ENCODE peak calls at places on chromosomes 16 and 17, in nine cellular contexts. G is mucosa of descending colon, O is mesothelial cell of epicardium, E is HFFc6, W is HL-60, B is neural progenitor cell, T is neural crest cell, K is stomach, U is uterus. V is an unnamed sample.

GRCh38 chr17:57481901-57482300 is 225.6 kb downstream of the MSI2 start:
- DNase-seq in G (no peak), O (no peak), E (peak), W (no peak), B (no peak), T (no peak), K (no peak), U (peak), V (peak)

GRCh38 chr17:7020894-7021664 is 1.8 kb upstream of the BCL6B start:
- DNase-seq in G (peak), O (no peak), E (no peak), W (no peak), B (no peak), T (no peak), K (no peak), U (no peak), V (no peak)

GRCh38 chr16:46817961-46818360 is 13.0 kb downstream of the C16orf87 start:
- DNase-seq in G (no peak), O (no peak), E (peak), W (no peak), B (no peak), T (no peak), K (no peak), U (no peak), V (peak)

GRCh38 chr16:79127768-79128167 is 472.8 kb downstream of the MAF start:
- DNase-seq in G (no peak), O (no peak), E (no peak), W (peak), B (no peak), T (no peak), K (no peak), U (no peak), V (no peak)

GRCh38 chr17:6666077-6666521 is 14.5 kb downstream of the C17orf100 start:
- DNase-seq in G (peak), O (peak), E (peak), W (peak), B (peak), T (peak), K (peak), U (peak), V (peak)

GRCh38 chr17:46885415-46885814 is 34.0 kb downstream of the WNT9B start:
- DNase-seq in G (no peak), O (no peak), E (no peak), W (no peak), B (no peak), T (no peak), K (no peak), U (no peak), V (no peak)

GRCh38 chr17:68676856-68677255 is 75.7 kb upstream of the FAM20A start:
- DNase-seq in G (no peak), O (no peak), E (no peak), W (no peak), B (no peak), T (no peak), K (no peak), U (no peak), V (no peak)

GRCh38 chr16:87332150-87332549 is 15.0 kb upstream of the C16orf95 start:
- DNase-seq in G (no peak), O (no peak), E (peak), W (no peak), B (no peak), T (no peak), K (no peak), U (no peak), V (peak)

GRCh38 chr16:19831678-19832077 is 53.0 kb downstream of the GPRC5B start:
- DNase-seq in G (no peak), O (no peak), E (peak), W (no peak), B (no peak), T (no peak), K (no peak), U (no peak), V (peak)

GRCh38 chr17:28204751-28205150 is 114.2 kb upstream of the TMEM97 start:
- DNase-seq in G (no peak), O (no peak), E (peak), W (no peak), B (no peak), T (no peak), K (no peak), U (no peak), V (no peak)

GRCh38 chr17:61568219-61569072 is 22.6 kb downstream of the NACA2 start:
- DNase-seq in G (no peak), O (no peak), E (no peak), W (no peak), B (no peak), T (no peak), K (no peak), U (no peak), V (no peak)

GRCh38 chr16:86563489-86564345 is 2.9 kb upstream of the FOXC2 start:
- DNase-seq in G (peak), O (peak), E (peak), W (peak), B (peak), T (peak), K (peak), U (peak), V (peak)

GRCh38 chr16:48110982-48111381 is 44.8 kb downstream of the ABCC12 start:
- DNase-seq in G (no peak), O (no peak), E (no peak), W (no peak), B (no peak), T (no peak), K (no peak), U (no peak), V (no peak)
- TF ChIP-seq CTCF in G (no peak), O (no peak), E (no peak), W (no peak), B (no peak), T (no peak), K (no peak), U (no peak), V (no peak)

GRCh38 chr17:2336215-2337151 is at the start of gene TSR1:
- DNase-seq in G (peak), O (peak), E (peak), W (peak), B (peak), T (peak), K (peak), U (peak), V (peak)
- TF ChIP-seq CTCF in G (no peak), O (no peak), E (peak), W (no peak), B (peak), T (no peak), K (no peak), U (peak), V (peak)

GRCh38 chr16:8867483-8868271 is 1.1 kb downstream of the CARHSP1 start:
- DNase-seq in G (peak), O (peak), E (no peak), W (peak), B (peak), T (no peak), K (peak), U (no peak), V (no peak)

GRCh38 chr16:8866884-8867482 is 1.8 kb downstream of the CARHSP1 start:
- DNase-seq in G (no peak), O (peak), E (no peak), W (no peak), B (peak), T (no peak), K (no peak), U (no peak), V (no peak)

GRCh38 chr16:8872071-8872470 is 3.3 kb upstream of the CARHSP1 start:
- DNase-seq in G (no peak), O (no peak), E (no peak), W (no peak), B (no peak), T (no peak), K (no peak), U (no peak), V (no peak)

GRCh38 chr16:8868272-8869211 is at the start of gene CARHSP1:
- DNase-seq in G (peak), O (peak), E (peak), W (peak), B (peak), T (peak), K (peak), U (peak), V (peak)

GRCh38 chr16:8869212-8869987 is 594 bp upstream of the CARHSP1 start:
- DNase-seq in G (no peak), O (no peak), E (no peak), W (no peak), B (peak), T (no peak), K (no peak), U (no peak), V (no peak)
- TF ChIP-seq CTCF in G (no peak), O (no peak), E (peak), W (no peak), B (no peak), T (no peak), K (no peak), U (no peak), V (no peak)

DNA sequence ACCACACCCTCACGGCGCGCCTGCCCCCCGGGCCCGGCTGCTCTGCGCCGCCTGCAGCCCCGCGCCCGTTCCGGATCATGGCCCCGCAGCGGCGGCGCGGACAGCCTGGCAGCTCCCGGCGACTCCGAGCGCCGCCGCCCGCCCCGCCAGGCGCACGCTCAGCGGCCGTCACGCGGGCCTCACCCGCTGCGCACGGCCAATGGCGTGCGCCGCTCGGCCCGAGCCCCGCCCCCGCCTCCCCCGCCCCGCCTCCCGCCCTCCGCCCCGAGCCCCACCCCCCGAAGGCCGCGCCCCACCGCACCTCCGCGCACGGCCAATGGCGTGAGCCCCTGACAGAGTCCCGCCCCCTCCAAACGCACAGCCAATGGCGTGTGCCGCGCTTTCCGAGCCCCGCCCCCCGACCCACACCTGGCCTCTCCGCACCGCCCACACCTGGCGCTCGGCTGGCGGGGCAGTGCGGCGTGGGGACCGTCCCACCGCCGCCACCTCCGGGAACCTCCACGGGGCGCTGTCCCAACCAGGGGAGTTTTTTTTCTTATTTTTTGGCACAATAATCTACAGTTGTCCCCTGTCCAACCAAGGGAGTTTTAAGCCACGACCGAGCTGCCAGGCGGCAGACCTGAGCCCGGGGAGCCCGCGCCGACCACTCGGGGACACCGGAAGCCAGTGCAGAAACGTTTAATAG is at the start of gene PCYT2:
- DNase-seq in G (peak), O (peak), E (peak), W (peak), B (peak), T (peak), K (peak), U (peak), V (peak)
- TF ChIP-seq CTCF in G (no peak), O (peak), E (peak), W (no peak), B (peak), T (peak), K (no peak), U (no peak), V (no peak)

DNA sequence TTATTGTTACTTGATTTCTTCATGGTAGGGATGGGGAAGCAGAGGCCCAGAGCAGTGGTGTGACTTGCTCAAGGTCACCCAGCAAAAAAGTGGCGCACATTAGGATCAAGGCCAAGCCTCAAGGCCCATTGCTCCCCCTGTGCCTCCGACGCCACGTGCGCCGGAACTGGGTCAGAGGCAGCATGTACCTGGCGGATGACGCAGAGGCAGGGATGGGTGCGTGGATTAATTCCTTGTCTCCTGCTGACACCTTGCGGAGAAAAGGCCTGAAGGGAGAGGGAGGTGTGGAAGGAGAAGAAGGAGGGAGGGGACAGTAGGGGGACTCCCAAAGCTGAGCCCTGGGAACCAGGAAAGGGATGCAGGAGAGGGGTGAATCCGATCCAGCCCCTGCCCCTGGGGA is 18.5 kb downstream of the SBK1 start:
- DNase-seq in G (no peak), O (no peak), E (no peak), W (no peak), B (no peak), T (no peak), K (no peak), U (no peak), V (no peak)
- TF ChIP-seq CTCF in G (no peak), O (no peak), E (no peak), W (no peak), B (no peak), T (no peak), K (no peak), U (no peak), V (no peak)

DNA sequence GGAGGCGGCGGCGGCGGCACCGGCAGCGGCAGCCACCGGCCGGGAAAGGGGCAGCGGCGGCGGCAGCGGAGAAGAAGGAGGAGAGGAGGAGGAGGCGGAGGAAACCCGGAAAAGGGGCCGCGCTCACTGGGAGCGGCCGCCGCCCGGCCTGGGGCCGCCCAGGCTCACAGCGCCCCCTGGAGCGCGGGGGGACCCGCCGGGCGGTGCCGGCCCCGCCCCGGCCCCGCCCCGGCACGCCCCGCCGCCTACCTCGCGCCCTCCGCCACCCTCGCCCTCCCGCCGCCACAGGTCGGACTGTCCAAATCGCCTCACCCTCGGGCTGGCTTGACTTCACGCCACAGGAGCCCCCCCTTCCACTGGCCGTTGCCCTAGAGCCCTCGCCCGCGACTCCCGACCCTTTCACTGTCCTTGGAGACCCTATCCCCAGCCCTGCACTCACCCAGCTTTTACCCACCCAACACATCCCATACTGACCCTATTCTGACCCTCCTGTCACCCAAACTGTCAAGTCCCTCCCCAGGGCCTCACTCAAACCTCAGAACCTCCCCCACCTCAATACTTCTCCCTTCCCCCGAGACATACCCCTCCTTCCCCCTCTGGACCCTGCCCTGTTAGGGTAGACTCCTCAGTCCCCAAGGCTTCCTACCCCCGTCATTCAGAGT is at the start of gene CSNK2A2:
- DNase-seq in G (peak), O (peak), E (peak), W (peak), B (peak), T (peak), K (peak), U (peak), V (peak)
- TF ChIP-seq CTCF in G (peak), O (no peak), E (peak), W (no peak), B (no peak), T (peak), K (no peak), U (peak), V (no peak)